ENCODE peak calls at places on chromosomes 16 and 17, in eight cellular contexts. One of them, this sample, is unnamed.
A peak's percentile ranks its signal among the peaks of the same experiment; 100 is the strongest.

GRCh38 chr17:80103061-80103481 is 1.7 kb downstream of the GAA start:
- DNase-seq in stimulated activated CD8-positive, alpha-beta memory T cell treated with anti-CD3 and anti-CD28 coated beads, Interleukin-15, amount 100 ng/mL, for 24 hours: no peak
- DNase-seq in GM23248: no peak
- DNase-seq in adrenal gland: no peak
- DNase-seq in cardiac fibroblast: no peak
- DNase-seq in activated naive CD4-positive, alpha-beta T cell treated with anti-CD3 and anti-CD28 coated beads, Interleukin-2, amount 10 ng/mL, durations not matched to agents 7 days and 5 days: no peak
- DNase-seq in globus pallidus: no peak
- DNase-seq in stimulated activated CD4-positive, alpha-beta T cell treated with anti-CD3 and anti-CD28 coated beads, Interleukin-2, amount 100 ng/mL, for 24 hours: no peak
- DNase-seq in this sample: no peak

GRCh38 chr17:45221081-45221996 is at the start of gene FMNL1:
- DNase-seq in stimulated activated CD8-positive, alpha-beta memory T cell treated with anti-CD3 and anti-CD28 coated beads, Interleukin-15, amount 100 ng/mL, for 24 hours: no peak
- DNase-seq in GM23248: peak; percentile 48
- DNase-seq in adrenal gland: no peak
- DNase-seq in cardiac fibroblast: no peak
- DNase-seq in activated naive CD4-positive, alpha-beta T cell treated with anti-CD3 and anti-CD28 coated beads, Interleukin-2, amount 10 ng/mL, durations not matched to agents 7 days and 5 days: peak; percentile 84
- DNase-seq in globus pallidus: no peak
- DNase-seq in stimulated activated CD4-positive, alpha-beta T cell treated with anti-CD3 and anti-CD28 coated beads, Interleukin-2, amount 100 ng/mL, for 24 hours: peak; percentile 73
- DNase-seq in this sample: peak; percentile 49

GRCh38 chr17:73455767-73456166 is 144.0 kb upstream of the CDC42EP4 start:
- DNase-seq in stimulated activated CD8-positive, alpha-beta memory T cell treated with anti-CD3 and anti-CD28 coated beads, Interleukin-15, amount 100 ng/mL, for 24 hours: no peak
- DNase-seq in GM23248: no peak
- DNase-seq in adrenal gland: no peak
- DNase-seq in cardiac fibroblast: no peak
- DNase-seq in activated naive CD4-positive, alpha-beta T cell treated with anti-CD3 and anti-CD28 coated beads, Interleukin-2, amount 10 ng/mL, durations not matched to agents 7 days and 5 days: no peak
- DNase-seq in globus pallidus: no peak
- DNase-seq in stimulated activated CD4-positive, alpha-beta T cell treated with anti-CD3 and anti-CD28 coated beads, Interleukin-2, amount 100 ng/mL, for 24 hours: no peak
- DNase-seq in this sample: no peak

GRCh38 chr17:50488880-50489279 is 10.2 kb downstream of the RSAD1 start:
- DNase-seq in stimulated activated CD8-positive, alpha-beta memory T cell treated with anti-CD3 and anti-CD28 coated beads, Interleukin-15, amount 100 ng/mL, for 24 hours: no peak
- DNase-seq in GM23248: no peak
- DNase-seq in adrenal gland: no peak
- DNase-seq in cardiac fibroblast: no peak
- DNase-seq in activated naive CD4-positive, alpha-beta T cell treated with anti-CD3 and anti-CD28 coated beads, Interleukin-2, amount 10 ng/mL, durations not matched to agents 7 days and 5 days: no peak
- DNase-seq in globus pallidus: no peak
- DNase-seq in stimulated activated CD4-positive, alpha-beta T cell treated with anti-CD3 and anti-CD28 coated beads, Interleukin-2, amount 100 ng/mL, for 24 hours: no peak
- DNase-seq in this sample: no peak

GRCh38 chr16:81558077-81558443 is 113.5 kb downstream of the CMIP start:
- DNase-seq in stimulated activated CD8-positive, alpha-beta memory T cell treated with anti-CD3 and anti-CD28 coated beads, Interleukin-15, amount 100 ng/mL, for 24 hours: no peak
- DNase-seq in GM23248: no peak
- DNase-seq in adrenal gland: no peak
- DNase-seq in cardiac fibroblast: no peak
- DNase-seq in activated naive CD4-positive, alpha-beta T cell treated with anti-CD3 and anti-CD28 coated beads, Interleukin-2, amount 10 ng/mL, durations not matched to agents 7 days and 5 days: no peak
- DNase-seq in globus pallidus: no peak
- DNase-seq in stimulated activated CD4-positive, alpha-beta T cell treated with anti-CD3 and anti-CD28 coated beads, Interleukin-2, amount 100 ng/mL, for 24 hours: no peak
- DNase-seq in this sample: no peak

GRCh38 chr17:15377608-15378007 is 36.2 kb upstream of the TEKT3 start:
- DNase-seq in stimulated activated CD8-positive, alpha-beta memory T cell treated with anti-CD3 and anti-CD28 coated beads, Interleukin-15, amount 100 ng/mL, for 24 hours: no peak
- DNase-seq in GM23248: peak; percentile 38
- DNase-seq in adrenal gland: no peak
- DNase-seq in cardiac fibroblast: peak; percentile 81
- DNase-seq in activated naive CD4-positive, alpha-beta T cell treated with anti-CD3 and anti-CD28 coated beads, Interleukin-2, amount 10 ng/mL, durations not matched to agents 7 days and 5 days: no peak
- DNase-seq in globus pallidus: peak; percentile 87
- DNase-seq in stimulated activated CD4-positive, alpha-beta T cell treated with anti-CD3 and anti-CD28 coated beads, Interleukin-2, amount 100 ng/mL, for 24 hours: no peak
- DNase-seq in this sample: no peak

GRCh38 chr16:67750466-67750865 is 31.4 kb upstream of the GFOD2 start:
- DNase-seq in stimulated activated CD8-positive, alpha-beta memory T cell treated with anti-CD3 and anti-CD28 coated beads, Interleukin-15, amount 100 ng/mL, for 24 hours: no peak
- DNase-seq in GM23248: no peak
- DNase-seq in adrenal gland: no peak
- DNase-seq in cardiac fibroblast: no peak
- DNase-seq in activated naive CD4-positive, alpha-beta T cell treated with anti-CD3 and anti-CD28 coated beads, Interleukin-2, amount 10 ng/mL, durations not matched to agents 7 days and 5 days: no peak
- DNase-seq in globus pallidus: no peak
- DNase-seq in stimulated activated CD4-positive, alpha-beta T cell treated with anti-CD3 and anti-CD28 coated beads, Interleukin-2, amount 100 ng/mL, for 24 hours: no peak
- DNase-seq in this sample: no peak

GRCh38 chr16:12688972-12689850 is 114.5 kb downstream of the CPPED1 start:
- DNase-seq in stimulated activated CD8-positive, alpha-beta memory T cell treated with anti-CD3 and anti-CD28 coated beads, Interleukin-15, amount 100 ng/mL, for 24 hours: no peak
- DNase-seq in GM23248: no peak
- DNase-seq in adrenal gland: no peak
- DNase-seq in cardiac fibroblast: no peak
- DNase-seq in activated naive CD4-positive, alpha-beta T cell treated with anti-CD3 and anti-CD28 coated beads, Interleukin-2, amount 10 ng/mL, durations not matched to agents 7 days and 5 days: peak; percentile 65
- DNase-seq in globus pallidus: no peak
- DNase-seq in stimulated activated CD4-positive, alpha-beta T cell treated with anti-CD3 and anti-CD28 coated beads, Interleukin-2, amount 100 ng/mL, for 24 hours: no peak
- DNase-seq in this sample: no peak

GRCh38 chr17:9244066-9245052 is 223.0 kb downstream of the NTN1 start:
- DNase-seq in stimulated activated CD8-positive, alpha-beta memory T cell treated with anti-CD3 and anti-CD28 coated beads, Interleukin-15, amount 100 ng/mL, for 24 hours: no peak
- DNase-seq in GM23248: peak; percentile 82
- DNase-seq in adrenal gland: no peak
- DNase-seq in cardiac fibroblast: peak; percentile 36
- DNase-seq in activated naive CD4-positive, alpha-beta T cell treated with anti-CD3 and anti-CD28 coated beads, Interleukin-2, amount 10 ng/mL, durations not matched to agents 7 days and 5 days: no peak
- DNase-seq in globus pallidus: no peak
- DNase-seq in stimulated activated CD4-positive, alpha-beta T cell treated with anti-CD3 and anti-CD28 coated beads, Interleukin-2, amount 100 ng/mL, for 24 hours: no peak
- DNase-seq in this sample: no peak

GRCh38 chr17:2030779-2031163 is 818 bp downstream of the DPH1 start:
- DNase-seq in stimulated activated CD8-positive, alpha-beta memory T cell treated with anti-CD3 and anti-CD28 coated beads, Interleukin-15, amount 100 ng/mL, for 24 hours: no peak
- DNase-seq in GM23248: peak; percentile 96
- DNase-seq in adrenal gland: peak; percentile 64
- DNase-seq in cardiac fibroblast: peak; percentile 92
- DNase-seq in activated naive CD4-positive, alpha-beta T cell treated with anti-CD3 and anti-CD28 coated beads, Interleukin-2, amount 10 ng/mL, durations not matched to agents 7 days and 5 days: no peak
- DNase-seq in globus pallidus: no peak
- DNase-seq in stimulated activated CD4-positive, alpha-beta T cell treated with anti-CD3 and anti-CD28 coated beads, Interleukin-2, amount 100 ng/mL, for 24 hours: peak; percentile 56
- DNase-seq in this sample: no peak

GRCh38 chr17:72143245-72143644 is 22.4 kb downstream of the SOX9 start:
- DNase-seq in stimulated activated CD8-positive, alpha-beta memory T cell treated with anti-CD3 and anti-CD28 coated beads, Interleukin-15, amount 100 ng/mL, for 24 hours: no peak
- DNase-seq in GM23248: no peak
- DNase-seq in adrenal gland: no peak
- DNase-seq in cardiac fibroblast: no peak
- DNase-seq in activated naive CD4-positive, alpha-beta T cell treated with anti-CD3 and anti-CD28 coated beads, Interleukin-2, amount 10 ng/mL, durations not matched to agents 7 days and 5 days: no peak
- DNase-seq in globus pallidus: no peak
- DNase-seq in stimulated activated CD4-positive, alpha-beta T cell treated with anti-CD3 and anti-CD28 coated beads, Interleukin-2, amount 100 ng/mL, for 24 hours: no peak
- DNase-seq in this sample: no peak

GRCh38 chr17:60134396-60135159 is 15.2 kb upstream of the CA4 start:
- DNase-seq in stimulated activated CD8-positive, alpha-beta memory T cell treated with anti-CD3 and anti-CD28 coated beads, Interleukin-15, amount 100 ng/mL, for 24 hours: no peak
- DNase-seq in GM23248: peak; percentile 64
- DNase-seq in adrenal gland: peak; percentile 43
- DNase-seq in cardiac fibroblast: peak; percentile 61
- DNase-seq in activated naive CD4-positive, alpha-beta T cell treated with anti-CD3 and anti-CD28 coated beads, Interleukin-2, amount 10 ng/mL, durations not matched to agents 7 days and 5 days: peak; percentile 48
- DNase-seq in globus pallidus: no peak
- DNase-seq in stimulated activated CD4-positive, alpha-beta T cell treated with anti-CD3 and anti-CD28 coated beads, Interleukin-2, amount 100 ng/mL, for 24 hours: peak; percentile 33
- DNase-seq in this sample: no peak

GRCh38 chr17:39641883-39642282 is 4.9 kb downstream of the STARD3 start:
- DNase-seq in stimulated activated CD8-positive, alpha-beta memory T cell treated with anti-CD3 and anti-CD28 coated beads, Interleukin-15, amount 100 ng/mL, for 24 hours: no peak
- DNase-seq in GM23248: no peak
- DNase-seq in adrenal gland: no peak
- DNase-seq in cardiac fibroblast: no peak
- DNase-seq in activated naive CD4-positive, alpha-beta T cell treated with anti-CD3 and anti-CD28 coated beads, Interleukin-2, amount 10 ng/mL, durations not matched to agents 7 days and 5 days: no peak
- DNase-seq in globus pallidus: no peak
- DNase-seq in stimulated activated CD4-positive, alpha-beta T cell treated with anti-CD3 and anti-CD28 coated beads, Interleukin-2, amount 100 ng/mL, for 24 hours: no peak
- DNase-seq in this sample: no peak

GRCh38 chr16:79714440-79714839 is 113.9 kb upstream of the MAF start:
- DNase-seq in stimulated activated CD8-positive, alpha-beta memory T cell treated with anti-CD3 and anti-CD28 coated beads, Interleukin-15, amount 100 ng/mL, for 24 hours: no peak
- DNase-seq in GM23248: no peak
- DNase-seq in adrenal gland: no peak
- DNase-seq in cardiac fibroblast: no peak
- DNase-seq in activated naive CD4-positive, alpha-beta T cell treated with anti-CD3 and anti-CD28 coated beads, Interleukin-2, amount 10 ng/mL, durations not matched to agents 7 days and 5 days: no peak
- DNase-seq in globus pallidus: no peak
- DNase-seq in stimulated activated CD4-positive, alpha-beta T cell treated with anti-CD3 and anti-CD28 coated beads, Interleukin-2, amount 100 ng/mL, for 24 hours: no peak
- DNase-seq in this sample: no peak

GRCh38 chr16:30949655-30950515 is 1.0 kb downstream of the ORAI3 start:
- DNase-seq in stimulated activated CD8-positive, alpha-beta memory T cell treated with anti-CD3 and anti-CD28 coated beads, Interleukin-15, amount 100 ng/mL, for 24 hours: no peak
- DNase-seq in GM23248: peak; percentile 90
- DNase-seq in adrenal gland: peak; percentile 97
- DNase-seq in cardiac fibroblast: peak; percentile 90
- DNase-seq in activated naive CD4-positive, alpha-beta T cell treated with anti-CD3 and anti-CD28 coated beads, Interleukin-2, amount 10 ng/mL, durations not matched to agents 7 days and 5 days: peak; percentile 73
- DNase-seq in globus pallidus: no peak
- DNase-seq in stimulated activated CD4-positive, alpha-beta T cell treated with anti-CD3 and anti-CD28 coated beads, Interleukin-2, amount 100 ng/mL, for 24 hours: peak; percentile 50
- DNase-seq in this sample: peak; percentile 44

GRCh38 chr17:13001991-13002615 is 15.7 kb downstream of the ELAC2 start:
- DNase-seq in stimulated activated CD8-positive, alpha-beta memory T cell treated with anti-CD3 and anti-CD28 coated beads, Interleukin-15, amount 100 ng/mL, for 24 hours: no peak
- DNase-seq in GM23248: no peak
- DNase-seq in adrenal gland: no peak
- DNase-seq in cardiac fibroblast: peak; percentile 16
- DNase-seq in activated naive CD4-positive, alpha-beta T cell treated with anti-CD3 and anti-CD28 coated beads, Interleukin-2, amount 10 ng/mL, durations not matched to agents 7 days and 5 days: no peak
- DNase-seq in globus pallidus: no peak
- DNase-seq in stimulated activated CD4-positive, alpha-beta T cell treated with anti-CD3 and anti-CD28 coated beads, Interleukin-2, amount 100 ng/mL, for 24 hours: no peak
- DNase-seq in this sample: no peak

GRCh38 chr16:22092143-22092933 is at the start of gene VWA3A:
- DNase-seq in stimulated activated CD8-positive, alpha-beta memory T cell treated with anti-CD3 and anti-CD28 coated beads, Interleukin-15, amount 100 ng/mL, for 24 hours: no peak
- DNase-seq in GM23248: peak; percentile 46
- DNase-seq in adrenal gland: no peak
- DNase-seq in cardiac fibroblast: peak; percentile 68
- DNase-seq in activated naive CD4-positive, alpha-beta T cell treated with anti-CD3 and anti-CD28 coated beads, Interleukin-2, amount 10 ng/mL, durations not matched to agents 7 days and 5 days: no peak
- DNase-seq in globus pallidus: peak; percentile 2
- DNase-seq in stimulated activated CD4-positive, alpha-beta T cell treated with anti-CD3 and anti-CD28 coated beads, Interleukin-2, amount 100 ng/mL, for 24 hours: no peak
- DNase-seq in this sample: no peak

GRCh38 chr17:34155947-34156346 is 99.1 kb upstream of the CCL2 start:
- DNase-seq in stimulated activated CD8-positive, alpha-beta memory T cell treated with anti-CD3 and anti-CD28 coated beads, Interleukin-15, amount 100 ng/mL, for 24 hours: no peak
- DNase-seq in GM23248: no peak
- DNase-seq in adrenal gland: no peak
- DNase-seq in cardiac fibroblast: no peak
- DNase-seq in activated naive CD4-positive, alpha-beta T cell treated with anti-CD3 and anti-CD28 coated beads, Interleukin-2, amount 10 ng/mL, durations not matched to agents 7 days and 5 days: no peak
- DNase-seq in globus pallidus: no peak
- DNase-seq in stimulated activated CD4-positive, alpha-beta T cell treated with anti-CD3 and anti-CD28 coated beads, Interleukin-2, amount 100 ng/mL, for 24 hours: no peak
- DNase-seq in this sample: no peak

GRCh38 chr16:81711609-81712329 is 67.3 kb upstream of the PLCG2 start:
- DNase-seq in stimulated activated CD8-positive, alpha-beta memory T cell treated with anti-CD3 and anti-CD28 coated beads, Interleukin-15, amount 100 ng/mL, for 24 hours: no peak
- DNase-seq in GM23248: peak; percentile 96
- DNase-seq in adrenal gland: peak; percentile 81
- DNase-seq in cardiac fibroblast: peak; percentile 93
- DNase-seq in activated naive CD4-positive, alpha-beta T cell treated with anti-CD3 and anti-CD28 coated beads, Interleukin-2, amount 10 ng/mL, durations not matched to agents 7 days and 5 days: no peak
- DNase-seq in globus pallidus: no peak
- DNase-seq in stimulated activated CD4-positive, alpha-beta T cell treated with anti-CD3 and anti-CD28 coated beads, Interleukin-2, amount 100 ng/mL, for 24 hours: no peak
- DNase-seq in this sample: no peak

This sample was measured in stimulated activated naive B cell treated with anti-CD40 and anti-IgM and Interleukin-4, amounts not matched to agents 10 μg/mL and 1 μg/mL and 100 μg/mL, for 72 hours.